ENCODE peak calls at places on chromosome 7, in five cellular contexts. Q is colonic mucosa; K is kidney epithelial cell; L is fibroblast of mammary gland; W is CD8-positive, alpha-beta T cell. A is an unnamed sample.

GRCh38 chr7:105885386-105886111 is 9.2 kb upstream of the ATXN7L1 start:
- DNase-seq in Q (no peak), K (no peak), L (peak), W (no peak), A (peak)

GRCh38 chr7:116510795-116511194 is 11.3 kb downstream of the CAV2 start:
- DNase-seq in Q (no peak), K (no peak), L (no peak), W (no peak), A (no peak)

GRCh38 chr7:77684030-77684429 is 12.2 kb upstream of the RSBN1L start:
- DNase-seq in Q (peak), K (no peak), L (peak), W (no peak), A (peak)

GRCh38 chr7:63073286-63073685 is 925.4 kb upstream of the ZNF722 start:
- DNase-seq in Q (no peak), K (no peak), L (no peak), W (no peak), A (no peak)

GRCh38 chr7:117479480-117480224 is at the start of gene CFTR:
- DNase-seq in Q (peak), K (no peak), L (no peak), W (no peak), A (no peak)

GRCh38 chr7:141754939-141755338 is 9.0 kb upstream of the TAS2R3 start:
- DNase-seq in Q (no peak), K (no peak), L (peak), W (no peak), A (peak)

GRCh38 chr7:28958946-28959417 is 852 bp upstream of the TRIL start:
- DNase-seq in Q (no peak), K (no peak), L (no peak), W (no peak), A (no peak)

GRCh38 chr7:106058925-106059324 is 53.2 kb downstream of the SYPL1 start:
- DNase-seq in Q (no peak), K (no peak), L (no peak), W (no peak), A (no peak)

GRCh38 chr7:157302314-157302711 is 34.5 kb upstream of the DNAJB6 start:
- DNase-seq in Q (peak), K (peak), L (no peak), W (peak), A (no peak)

GRCh38 chr7:128407751-128408708 is 1.8 kb downstream of the IMPDH1 start:
- DNase-seq in Q (peak), K (no peak), L (no peak), W (no peak), A (no peak)

GRCh38 chr7:151993977-151994676 is 31.3 kb upstream of the GALNT11 start:
- DNase-seq in Q (no peak), K (no peak), L (peak), W (no peak), A (no peak)

GRCh38 chr7:147048864-147049263 is 932.3 kb downstream of the CNTNAP2 start:
- DNase-seq in Q (no peak), K (no peak), L (no peak), W (no peak), A (no peak)

GRCh38 chr7:87886875-87887274 is 10.6 kb downstream of the DBF4 start:
- DNase-seq in Q (no peak), K (no peak), L (peak), W (no peak), A (peak)

GRCh38 chr7:158613481-158613880 is 25.9 kb upstream of the PTPRN2 start:
- DNase-seq in Q (no peak), K (peak), L (no peak), W (no peak), A (no peak)

GRCh38 chr7:43170571-43170970 is 58.1 kb downstream of the HECW1 start:
- DNase-seq in Q (no peak), K (peak), L (no peak), W (no peak), A (no peak)

GRCh38 chr7:74083117-74083876 is at the start of gene LIMK1:
- DNase-seq in Q (peak), K (no peak), L (peak), W (peak), A (peak)

GRCh38 chr7:128164061-128164954 is 76.8 kb upstream of the LEP start:
- DNase-seq in Q (no peak), K (peak), L (peak), W (no peak), A (peak)

GRCh38 chr7:135338151-135338550 is 104.5 kb downstream of the STRA8 start:
- DNase-seq in Q (no peak), K (no peak), L (no peak), W (no peak), A (no peak)

GRCh38 chr7:100964630-100965029 is 4.7 kb upstream of the MUC12 start:
- DNase-seq in Q (no peak), K (no peak), L (no peak), W (no peak), A (no peak)

GRCh38 chr7:150791746-150792452 is 8.3 kb downstream of the TMEM176B start:
- DNase-seq in Q (no peak), K (no peak), L (no peak), W (no peak), A (no peak)

GRCh38 chr7:130893441-130893894 is 159.5 kb upstream of the KLF14 start:
- DNase-seq in Q (no peak), K (no peak), L (peak), W (no peak), A (peak)

GRCh38 chr7:11557627-11558026 is 274.4 kb downstream of the THSD7A start:
- DNase-seq in Q (peak), K (no peak), L (peak), W (no peak), A (no peak)

GRCh38 chr7:100626530-100627237 is 14.3 kb downstream of the MOSPD3 start:
- DNase-seq in Q (peak), K (no peak), L (peak), W (peak), A (peak)

GRCh38 chr7:137820677-137821420 is 25.9 kb downstream of the DGKI start:
- DNase-seq in Q (peak), K (no peak), L (peak), W (no peak), A (peak)

GRCh38 chr7:107387077-107387476 is 82.8 kb upstream of the GPR22 start:
- DNase-seq in Q (no peak), K (no peak), L (peak), W (no peak), A (peak)

GRCh38 chr7:159019111-159019510 is 125.6 kb downstream of the VIPR2 start:
- DNase-seq in Q (no peak), K (no peak), L (no peak), W (no peak), A (no peak)

GRCh38 chr7:30476401-30477145 is 2.0 kb downstream of the NOD1 start:
- DNase-seq in Q (no peak), K (no peak), L (peak), W (no peak), A (peak)

GRCh38 chr7:148260605-148261004 is 330.0 kb upstream of the C7orf33 start:
- DNase-seq in Q (peak), K (no peak), L (no peak), W (no peak), A (no peak)

GRCh38 chr7:148253629-148254028 is 336.9 kb upstream of the C7orf33 start:
- DNase-seq in Q (no peak), K (no peak), L (no peak), W (no peak), A (no peak)

GRCh38 chr7:148256433-148256832 is 334.1 kb upstream of the C7orf33 start:
- DNase-seq in Q (no peak), K (no peak), L (no peak), W (no peak), A (no peak)

DNA sequence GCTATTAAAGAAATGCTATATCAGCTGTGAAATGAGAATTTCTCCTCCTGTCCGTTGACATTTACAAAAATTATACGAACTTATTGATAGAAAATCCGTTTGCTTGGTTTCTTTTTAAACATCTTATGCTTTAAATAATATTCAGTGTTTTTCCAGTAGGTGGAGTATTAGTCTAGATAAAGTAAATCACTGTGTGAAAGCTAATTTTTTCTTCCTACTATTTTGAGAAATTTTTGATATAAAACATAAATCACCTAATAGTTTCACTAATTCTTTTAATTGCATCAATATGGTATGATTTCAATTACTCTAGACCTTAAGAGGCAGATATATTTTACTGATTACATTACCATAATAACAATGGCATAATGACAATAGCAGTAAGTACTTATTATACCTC is 335.2 kb upstream of the C7orf33 start:
- DNase-seq in Q (no peak), K (no peak), L (no peak), W (no peak), A (no peak)
- TF ChIP-seq CTCF in Q (no peak), K (no peak), L (no peak), W (no peak), A (no peak)

GRCh38 chr7:1055084-1055450 is 10.7 kb downstream of the GPR146 start:
- DNase-seq in Q (peak), K (no peak), L (no peak), W (no peak), A (peak)
- H3K4me3 ChIP-seq in Q (no peak), K (no peak), L (no peak), W (peak), A (no peak)

DNA sequence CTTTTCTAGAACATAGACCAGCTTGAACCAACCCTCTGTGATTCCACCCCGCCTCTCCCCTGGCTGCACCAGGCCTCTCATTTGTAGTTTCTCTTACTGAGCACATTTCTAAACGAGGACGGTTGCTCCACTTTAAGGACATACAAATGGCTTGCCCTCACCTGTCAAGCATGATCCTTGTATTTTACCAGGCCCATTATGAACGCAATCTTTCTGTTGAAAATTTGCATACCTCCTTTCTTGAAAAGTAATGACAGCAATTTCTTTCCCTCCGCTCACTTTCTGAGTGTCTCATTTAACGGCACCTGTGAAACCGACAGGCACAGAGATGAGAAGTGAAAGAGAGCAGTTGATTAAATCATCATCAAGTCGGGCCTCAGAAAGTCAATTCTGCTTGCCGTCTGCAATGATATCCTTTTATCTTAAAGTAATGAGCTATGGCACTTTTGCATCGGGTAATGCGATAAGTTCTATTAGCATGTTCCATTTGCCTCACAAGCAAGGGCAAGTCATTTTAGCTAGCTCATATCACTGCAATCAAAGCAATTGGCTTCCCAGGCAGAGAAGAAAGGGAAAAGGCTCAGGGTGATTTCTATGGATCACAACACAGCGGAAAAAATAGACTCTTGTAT is 705.6 kb upstream of the GALNT17 start:
- DNase-seq in Q (no peak), K (no peak), L (no peak), W (no peak), A (no peak)
- TF ChIP-seq CTCF in Q (no peak), K (no peak), L (no peak), W (no peak), A (no peak)

GRCh38 chr7:2824678-2825461 is 19.2 kb downstream of the GNA12 start:
- DNase-seq in Q (no peak), K (no peak), L (peak), W (no peak), A (no peak)

GRCh38 chr7:2823124-2823523 is 21.0 kb downstream of the GNA12 start:
- DNase-seq in Q (no peak), K (no peak), L (no peak), W (no peak), A (peak)

GRCh38 chr7:2825595-2826227 is 18.4 kb downstream of the GNA12 start:
- DNase-seq in Q (no peak), K (no peak), L (no peak), W (no peak), A (no peak)

GRCh38 chr7:2821842-2822507 is 22.1 kb downstream of the GNA12 start:
- DNase-seq in Q (no peak), K (no peak), L (peak), W (no peak), A (peak)

DNA sequence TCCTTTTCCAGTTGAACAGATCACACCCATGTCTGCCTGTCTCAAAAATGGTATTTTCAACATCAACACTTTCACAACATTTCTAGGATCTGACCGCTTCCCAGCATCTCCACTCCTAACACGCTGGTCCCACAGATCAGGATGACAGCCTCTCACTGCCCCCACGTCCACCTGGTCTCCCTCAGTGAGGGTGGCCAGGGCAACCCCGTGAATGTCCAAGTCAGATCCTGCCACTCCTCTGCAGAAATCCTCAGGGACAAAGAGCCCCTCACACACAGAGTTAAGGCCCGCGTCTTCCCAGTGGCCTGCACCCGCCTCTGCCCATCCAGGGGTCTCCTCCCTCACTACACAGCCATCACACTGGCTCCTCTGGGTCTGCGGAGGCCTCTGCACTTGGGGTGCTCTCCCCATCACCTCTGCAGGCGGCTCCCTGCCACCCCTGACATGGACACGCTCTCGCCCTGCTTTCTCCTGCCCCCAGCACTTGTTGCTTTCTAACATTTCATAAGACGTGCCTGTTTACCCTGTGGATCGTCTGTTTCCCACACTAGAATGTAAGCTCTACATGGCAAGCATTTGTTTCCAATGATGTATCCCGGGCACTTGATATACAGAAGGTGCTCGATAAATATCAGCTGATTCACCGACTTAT is 20.0 kb downstream of the GNA12 start:
- DNase-seq in Q (no peak), K (no peak), L (no peak), W (no peak), A (no peak)
- H3K4me3 ChIP-seq in Q (no peak), K (no peak), L (no peak), W (no peak), A (no peak)

GRCh38 chr7:103752995-103753394 is 236.5 kb downstream of the RELN start:
- DNase-seq in Q (no peak), K (no peak), L (peak), W (no peak), A (peak)
- TF ChIP-seq CTCF in Q (no peak), K (peak), L (no peak), W (no peak), A (no peak)

A was measured in fibroblast of the aortic adventitia.